ENCODE peak calls at places on chromosomes 13 and 19, in four cellular contexts. U is iPS-NIHi11, Z is HT1080, Y is HS-5. Q is an unnamed sample.

GRCh38 chr19:50743537-50743936 is 20.4 kb downstream of the CLEC11A start:
- DNase-seq in U (no peak), Y (no peak), Z (no peak), Q (no peak)

GRCh38 chr13:99657848-99658265 is 156.6 kb downstream of the TM9SF2 start:
- DNase-seq in Y (no peak), Z (no peak), U (no peak), Q (peak; percentile 12)

GRCh38 chr19:17075860-17076538 is 422 bp downstream of the MYO9B start:
- DNase-seq in U (peak; percentile 39), Y (no peak), Z (no peak), Q (peak; percentile 69)

GRCh38 chr19:10962863-10963262 is 2.0 kb downstream of the SMARCA4 start:
- DNase-seq in Z (no peak), U (no peak), Y (no peak), Q (no peak)

GRCh38 chr19:44718441-44719261 is 19.7 kb downstream of the CEACAM16 start:
- DNase-seq in Y (no peak), Z (peak; percentile 85), U (peak; percentile 79), Q (no peak)

GRCh38 chr13:47250141-47250540 is 353.3 kb upstream of the HTR2A start:
- DNase-seq in Z (no peak), Y (no peak), U (no peak), Q (no peak)

GRCh38 chr19:42200116-42200740 is 17.2 kb downstream of the DEDD2 start:
- DNase-seq in Z (no peak), U (no peak), Y (no peak), Q (no peak)

GRCh38 chr19:30076751-30077670 is 135.0 kb downstream of the URI1 start:
- DNase-seq in U (no peak), Y (no peak), Z (no peak), Q (no peak)

GRCh38 chr19:4199699-4200293 is 17.3 kb downstream of the ANKRD24 start:
- DNase-seq in Y (no peak), Z (no peak), U (peak; percentile 77), Q (no peak)

GRCh38 chr19:30690935-30691505 is 318.8 kb downstream of the ZNF536 start:
- DNase-seq in Z (no peak), U (no peak), Y (no peak), Q (no peak)

GRCh38 chr19:5138606-5139594 is 170.0 kb downstream of the KDM4B start:
- DNase-seq in Z (peak; percentile 90), U (no peak), Y (no peak), Q (peak; percentile 13)

GRCh38 chr13:47680752-47681151 is 320.3 kb downstream of the SUCLA2 start:
- DNase-seq in U (no peak), Z (peak; percentile 72), Y (no peak), Q (no peak)

GRCh38 chr19:10321417-10321797 is 5.6 kb upstream of the FDX2 start:
- DNase-seq in U (no peak), Z (no peak), Y (no peak), Q (no peak)

GRCh38 chr19:13884726-13885591 is 8.0 kb downstream of the NANOS3 start:
- DNase-seq in Z (no peak), U (no peak), Y (no peak), Q (no peak)

GRCh38 chr19:38513762-38514167 is 80.3 kb downstream of the RYR1 start:
- DNase-seq in U (no peak), Z (no peak), Y (no peak), Q (no peak)

GRCh38 chr13:111353508-111353907 is 33.1 kb downstream of the TEX29 start:
- DNase-seq in U (no peak), Y (no peak), Z (no peak), Q (no peak)

GRCh38 chr19:47377801-47378200 is 28.7 kb downstream of the DHX34 start:
- DNase-seq in Z (no peak), U (no peak), Y (no peak), Q (no peak)

GRCh38 chr13:26965976-26966375 is 205.4 kb upstream of the GPR12 start:
- DNase-seq in U (no peak), Y (no peak), Z (no peak), Q (no peak)

GRCh38 chr13:50250403-50250802 is 235.2 kb downstream of the KCNRG start:
- DNase-seq in U (no peak), Y (no peak), Z (no peak), Q (no peak)

GRCh38 chr13:30798776-30799625 is 63.7 kb downstream of the ALOX5AP start:
- DNase-seq in U (no peak), Y (no peak), Z (no peak), Q (no peak)